ENCODE peak calls at places on chromosomes 7 and 10, in six cellular contexts. V is heart left ventricle; U is CD8-positive, alpha-beta T cell; P is suprapubic skin; X is spleen; A is right lobe of liver. D is an unnamed sample.

GRCh38 chr10:24930427-24930826 is 22.0 kb downstream of the PRTFDC1 start:
- DNase-seq in V (no peak), U (no peak), X (no peak), A (no peak), P (no peak), D (no peak)

GRCh38 chr7:55733584-55733983 is 129.0 kb downstream of the SEPTIN14 start:
- DNase-seq in P (no peak), V (no peak), X (no peak), A (no peak), U (no peak), D (no peak)

GRCh38 chr7:91759205-91759863 is 121.2 kb downstream of the MTERF1 start:
- DNase-seq in U (no peak), A (peak), P (no peak), V (no peak), X (no peak), D (no peak)

GRCh38 chr7:18834574-18835361 is 282.7 kb downstream of the TWIST1 start:
- DNase-seq in A (no peak), X (no peak), V (no peak), U (no peak), P (no peak), D (no peak)

GRCh38 chr7:33979300-33979806 is 74.0 kb downstream of the BMPER start:
- DNase-seq in V (no peak), A (no peak), U (no peak), P (no peak), X (no peak), D (no peak)

GRCh38 chr10:16779375-16779774 is 37.8 kb downstream of the RSU1 start:
- DNase-seq in A (no peak), V (no peak), U (peak), X (no peak), P (no peak), D (no peak)

GRCh38 chr10:77236029-77236428 is 401.6 kb downstream of the KCNMA1 start:
- DNase-seq in V (no peak), P (no peak), A (no peak), X (no peak), U (no peak), D (no peak)

GRCh38 chr10:69751216-69751615 is 50.5 kb upstream of the COL13A1 start:
- DNase-seq in P (no peak), X (peak), A (no peak), V (no peak), U (no peak), D (no peak)

GRCh38 chr10:78316451-78316931 is 282.8 kb downstream of the RPS24 start:
- DNase-seq in V (peak), X (no peak), U (no peak), A (no peak), P (no peak), D (peak)

DNA sequence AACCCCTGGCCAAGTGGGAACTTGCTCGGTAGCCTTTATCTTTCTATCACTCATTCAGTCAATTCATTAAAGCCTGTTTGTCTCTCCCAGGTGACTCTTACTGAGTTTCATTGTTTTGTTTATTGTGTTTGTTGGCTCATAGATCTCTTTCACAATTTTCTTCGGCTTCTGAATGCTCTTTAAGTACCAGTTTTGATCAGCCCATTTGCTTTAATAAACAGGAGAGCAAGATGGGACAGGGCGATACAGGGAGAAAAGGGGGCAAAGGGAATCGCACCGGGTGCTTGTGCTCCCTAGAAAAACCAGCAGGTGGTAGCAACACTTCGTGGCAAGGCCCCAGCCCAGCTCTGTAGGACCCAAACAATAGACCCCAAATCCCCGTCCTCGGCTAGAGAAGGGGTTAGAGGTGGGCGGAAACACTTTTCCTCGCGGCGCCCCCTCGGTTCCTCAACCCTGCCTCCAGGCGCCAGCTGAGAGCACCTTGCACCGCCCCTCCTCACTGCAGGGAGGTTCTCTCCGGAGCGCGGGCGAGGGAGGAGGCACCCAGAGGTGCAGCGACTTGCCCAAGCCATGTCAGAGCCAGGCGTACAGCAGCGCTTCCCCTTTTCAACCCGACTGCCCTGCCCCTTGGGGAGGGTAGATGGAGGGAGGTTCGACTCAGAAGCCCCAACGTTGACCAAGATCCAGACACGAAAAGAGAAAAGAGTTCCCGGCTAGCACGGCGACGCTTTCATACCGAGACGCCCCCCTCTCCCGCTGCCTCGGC is 954 bp upstream of the EPHB6 start:
- DNase-seq in V (peak), P (peak), A (peak), U (peak), X (peak), D (peak)
- H3K27ac ChIP-seq in V (peak), P (peak), A (no peak), U (peak), X (peak), D (peak)

GRCh38 chr10:31031666-31032514 is at the start of gene ZNF438:
- DNase-seq in A (peak), V (peak), U (peak), P (peak), X (peak), D (peak)

GRCh38 chr10:31031205-31031665 is 430 bp downstream of the ZNF438 start:
- DNase-seq in A (no peak), P (no peak), U (no peak), V (no peak), X (no peak), D (no peak)

GRCh38 chr10:31032515-31033132 is 959 bp upstream of the ZNF438 start:
- DNase-seq in A (peak), P (no peak), U (no peak), V (no peak), X (peak), D (no peak)

GRCh38 chr10:31034041-31034918 is 2.6 kb upstream of the ZNF438 start:
- DNase-seq in X (no peak), U (no peak), V (no peak), P (no peak), A (no peak), D (no peak)

GRCh38 chr10:31033166-31033565 is 1.5 kb upstream of the ZNF438 start:
- DNase-seq in X (no peak), A (no peak), V (no peak), U (no peak), P (no peak), D (no peak)
- H3K4me3 ChIP-seq in X (no peak), A (no peak), V (peak), U (no peak), P (peak), D (peak)

GRCh38 chr10:106502651-106503050 is 661.9 kb downstream of the SORCS1 start:
- DNase-seq in V (no peak), P (no peak), A (no peak), U (no peak), X (no peak), D (no peak)
- H3K27ac ChIP-seq in V (no peak), P (no peak), A (no peak), U (no peak), X (no peak), D (no peak)

GRCh38 chr7:26195867-26196266 is 4.7 kb downstream of the HNRNPA2B1 start:
- DNase-seq in U (no peak), P (no peak), A (no peak), V (no peak), X (no peak), D (no peak)
- H3K4me3 ChIP-seq in U (no peak), P (peak), A (no peak), V (peak), X (peak), D (peak)

GRCh38 chr10:72331575-72332422 is 22.9 kb downstream of the DNAJB12 start:
- DNase-seq in P (no peak), V (peak), A (peak), U (peak), X (peak), D (peak)
- H3K27ac ChIP-seq in P (peak), V (peak), A (peak), U (peak), X (peak), D (peak)